ENCODE peak calls at places on chromosomes 16 and 17, in six cellular contexts. S, D, E, Y, F and O are unnamed samples.

GRCh38 chr16:68311316-68311620 is 449 bp downstream of the PRMT7 start:
- DNase-seq in E (no peak), F (no peak), S (peak; percentile 49), Y (no peak), D (peak; percentile 67), O (no peak)

GRCh38 chr17:28925912-28926365 is 23.1 kb upstream of the DHRS13 start:
- DNase-seq in D (peak; percentile 90), S (peak; percentile 60), E (no peak), Y (no peak), F (peak; percentile 95), O (no peak)

GRCh38 chr16:60107920-60108319 is 1373.8 kb upstream of the GOT2 start:
- DNase-seq in F (no peak), Y (no peak), E (no peak), D (no peak), S (no peak), O (no peak)

GRCh38 chr17:72390675-72391501 is 270.1 kb downstream of the SOX9 start:
- DNase-seq in S (no peak), E (no peak), D (peak; percentile 71), Y (no peak), F (peak; percentile 86), O (no peak)

GRCh38 chr16:81204794-81205680 is 33.5 kb upstream of the BCO1 start:
- DNase-seq in S (no peak), E (peak; percentile 59), D (peak; percentile 71), F (peak; percentile 36), Y (no peak), O (no peak)

GRCh38 chr16:10889880-10890279 is 12.9 kb downstream of the CIITA start:
- DNase-seq in D (no peak), Y (no peak), F (no peak), E (no peak), S (no peak), O (no peak)

GRCh38 chr17:82127704-82128103 is 29.7 kb upstream of the FASN start:
- DNase-seq in F (no peak), Y (no peak), S (no peak), D (no peak), E (no peak), O (no peak)

GRCh38 chr17:8186787-8187516 is 3.0 kb downstream of the BORCS6 start:
- DNase-seq in S (peak; percentile 72), D (peak; percentile 94), E (peak; percentile 94), Y (peak; percentile 90), F (peak; percentile 95), O (peak; percentile 92)

GRCh38 chr17:75549246-75550138 is 24.0 kb downstream of the LLGL2 start:
- DNase-seq in F (peak; percentile 71), S (no peak), E (peak; percentile 63), D (no peak), Y (no peak), O (peak; percentile 94)

GRCh38 chr16:89216315-89217137 is 977 bp upstream of the ZNF778 start:
- DNase-seq in F (peak; percentile 69), S (peak; percentile 75), D (peak; percentile 90), Y (peak; percentile 80), E (peak; percentile 73), O (peak; percentile 88)

DNA sequence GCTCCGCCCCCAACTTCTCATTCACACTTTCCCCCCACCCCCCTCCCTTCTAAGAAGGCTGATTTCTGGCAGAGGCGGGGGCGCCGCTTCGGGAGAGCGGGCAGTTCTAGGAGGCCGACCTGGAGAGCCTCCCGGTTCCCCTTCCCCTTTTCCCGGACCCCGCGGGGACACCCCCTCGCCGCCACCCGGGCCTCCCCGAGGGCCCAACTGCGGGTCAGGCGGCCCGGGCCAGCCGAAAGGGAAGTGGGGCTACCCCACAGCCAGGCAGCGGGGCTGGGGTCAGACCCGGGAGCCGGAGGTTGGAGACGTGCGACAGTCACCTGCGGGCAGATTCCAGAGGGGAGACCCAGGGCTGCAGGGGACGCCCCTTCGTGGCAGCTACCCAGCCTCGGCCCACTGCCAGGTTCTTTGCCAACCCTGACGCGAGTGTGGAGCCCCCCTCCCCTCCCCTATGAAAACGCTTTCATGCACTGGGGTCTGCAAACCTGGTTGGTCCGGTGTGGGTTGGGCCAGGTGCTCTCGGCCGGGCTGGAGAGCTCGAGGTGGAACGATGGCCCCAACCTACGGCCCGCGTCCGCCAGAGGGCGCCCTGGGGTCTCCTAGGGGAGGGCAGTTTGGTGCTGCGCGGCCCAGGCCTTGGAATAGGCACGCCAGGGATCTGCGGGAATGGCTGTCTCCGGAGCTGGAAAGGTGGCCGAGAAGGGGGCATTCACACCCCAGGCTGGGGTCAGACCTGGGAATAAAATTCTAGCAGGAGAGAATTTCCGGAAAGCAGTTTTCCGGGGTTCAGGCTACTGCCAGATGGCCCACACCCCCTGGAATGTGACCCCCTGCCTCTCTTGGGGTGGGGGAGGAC is 722 bp upstream of the SOCS3 start:
- DNase-seq in Y (peak; percentile 97), E (peak; percentile 85), D (peak; percentile 92), F (peak; percentile 81), S (peak; percentile 78), O (peak; percentile 98)
- H3K27me3 ChIP-seq in Y (no peaks in the 10 kb centered on the region), E (no peaks in the 10 kb centered on the region), D (no peaks in the 10 kb centered on the region), F (no peaks in the 10 kb centered on the region), S (peaks cover 4% of the 10 kb centered on the region), O (no peaks in the 10 kb centered on the region)

GRCh38 chr17:73569758-73570319 is 74.4 kb downstream of the SDK2 start:
- DNase-seq in S (no peak), D (no peak), F (no peak), Y (no peak), E (no peak), O (no peak)

GRCh38 chr17:73568934-73569333 is 75.3 kb downstream of the SDK2 start:
- DNase-seq in E (no peak), D (no peak), F (no peak), S (no peak), Y (no peak), O (no peak)

GRCh38 chr17:73564856-73565255 is 79.4 kb downstream of the SDK2 start:
- DNase-seq in E (no peak), F (no peak), S (no peak), D (no peak), Y (no peak), O (no peak)

GRCh38 chr17:73562896-73563295 is 81.3 kb downstream of the SDK2 start:
- DNase-seq in E (no peak), D (peak; percentile 51), S (no peak), F (peak; percentile 36), Y (no peak), O (no peak)

DNA sequence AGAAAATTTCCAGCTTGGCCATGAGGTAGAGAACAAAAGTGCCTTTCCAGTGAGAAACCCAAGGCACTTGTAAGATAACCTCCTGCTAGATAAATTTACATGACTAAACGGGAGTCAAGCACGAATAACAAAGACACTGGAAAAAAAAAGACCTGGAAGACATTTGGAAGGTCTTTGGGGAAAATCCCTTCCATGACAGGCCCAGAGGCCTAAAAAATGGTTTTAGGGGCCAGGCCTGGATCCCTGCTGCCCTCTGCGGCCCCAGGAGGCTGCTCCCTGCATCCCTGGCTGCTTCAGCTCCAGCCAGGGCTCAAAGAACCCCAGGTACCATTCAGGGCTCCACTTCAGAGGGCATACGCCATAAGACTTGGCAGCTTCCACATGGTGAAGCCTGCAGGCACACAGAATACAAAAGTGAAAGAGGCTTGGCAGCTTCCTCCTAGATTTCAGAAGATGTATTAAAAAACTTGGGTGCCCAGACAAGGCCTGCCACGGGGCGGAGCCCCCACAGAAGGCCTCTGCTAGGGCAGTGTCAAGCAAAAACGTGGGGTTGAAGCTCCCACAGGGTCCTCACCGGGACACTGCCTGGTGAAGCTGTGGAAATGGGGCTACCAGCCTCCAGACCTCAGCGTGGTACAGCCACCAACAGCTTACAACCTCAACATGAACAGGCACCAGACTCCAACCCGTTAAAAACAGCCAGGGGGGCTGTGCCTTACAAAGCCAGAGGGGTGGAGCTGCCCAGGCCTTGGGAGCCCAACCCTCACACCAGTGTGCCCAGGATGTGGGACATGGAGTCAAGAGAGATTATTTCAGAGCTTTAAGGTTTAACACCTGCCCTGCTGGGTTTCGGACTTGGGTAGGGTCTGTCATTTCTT is 77.1 kb downstream of the SDK2 start:
- DNase-seq in S (no peak), E (no peak), D (no peak), F (no peak), Y (no peak), O (no peak)
- H3K27ac ChIP-seq in S (peak overlapping the region; percentile 61), E (no peak overlapping the region), D (no peak overlapping the region), F (no peak overlapping the region), Y (no peak overlapping the region), O (no peak overlapping the region)

GRCh38 chr17:41163828-41164227 is 3.3 kb upstream of the KRTAP4-4 start:
- DNase-seq in Y (no peak), F (no peak), S (no peak), D (peak; percentile 9), E (no peak), O (no peak)

GRCh38 chr17:41160648-41161047 is at the start of gene KRTAP4-4:
- DNase-seq in D (no peak), S (no peak), F (no peak), E (no peak), Y (no peak), O (no peak)
- H3K27me3 ChIP-seq in D (no peaks in the 10 kb centered on the region), S (peaks cover 23% of the 10 kb centered on the region), F (no peaks in the 10 kb centered on the region), E (no peaks in the 10 kb centered on the region), Y (no peaks in the 10 kb centered on the region), O (peaks cover 7% of the 10 kb centered on the region)

DNA sequence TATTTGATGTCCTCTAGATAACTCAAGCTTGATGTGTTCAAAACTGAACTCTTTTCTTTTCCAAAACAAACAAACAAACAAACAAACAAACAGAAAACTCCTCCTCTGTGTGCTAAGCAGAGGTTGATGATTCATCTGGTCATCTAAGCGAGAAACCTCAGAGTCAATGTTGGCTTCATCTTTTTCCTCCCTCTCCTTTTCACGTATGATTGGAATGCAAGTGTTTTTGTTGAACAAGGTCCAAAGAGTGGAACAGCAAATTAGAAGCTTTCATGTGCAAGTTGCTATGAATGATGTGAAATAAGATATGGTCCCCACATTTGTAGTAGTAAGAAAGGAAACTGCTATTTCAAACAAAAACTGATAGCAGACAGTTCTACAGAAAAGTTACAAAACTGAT is 52.5 kb downstream of the TBX4 start:
- DNase-seq in S (no peak), E (no peak), Y (no peak), D (peak; percentile 75), F (peak; percentile 57), O (no peak)
- H3K27ac ChIP-seq in S (no peak overlapping the region), E (peak overlapping the region; percentile 69), Y (no peak overlapping the region), D (no peak overlapping the region), F (no peak overlapping the region), O (no peak overlapping the region)

DNA sequence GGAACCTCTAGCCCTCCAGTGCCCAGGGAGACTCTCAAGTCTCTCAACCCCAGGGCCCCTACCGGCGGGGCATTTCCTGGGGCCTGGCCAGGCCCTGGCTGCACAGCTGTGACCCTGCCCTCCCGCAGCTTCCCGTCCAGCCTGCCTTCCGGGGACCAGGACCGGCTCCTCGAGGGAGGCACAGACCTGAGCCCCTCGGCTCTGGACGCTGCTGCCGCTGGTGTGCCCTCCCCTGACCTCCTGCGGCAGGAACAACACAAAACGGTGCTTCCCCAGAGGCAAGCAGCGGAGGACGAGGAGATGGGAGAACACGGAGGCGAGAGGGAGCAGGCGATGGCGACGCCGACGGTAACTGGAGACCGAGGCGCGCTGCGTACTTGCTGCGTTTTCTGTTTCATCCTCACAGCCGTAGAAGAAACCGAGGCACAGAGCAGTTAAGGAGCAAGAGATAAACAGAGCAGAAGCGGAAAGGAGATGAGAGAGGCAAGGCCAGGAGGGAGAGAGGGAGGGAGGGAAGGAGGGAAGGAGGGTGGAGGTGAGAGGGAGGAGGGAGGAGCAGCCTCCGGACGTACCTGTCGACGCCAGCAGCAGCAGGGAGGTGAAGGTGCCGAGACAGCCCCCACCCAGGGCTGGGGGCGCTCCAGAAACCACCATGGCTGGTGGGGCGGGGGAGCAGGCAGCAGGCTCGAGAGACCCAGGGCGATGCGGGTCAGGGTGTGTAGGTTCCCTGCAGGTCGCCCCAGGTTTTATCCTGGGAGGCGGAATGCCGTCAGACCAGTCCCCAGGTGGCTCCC is at the start of gene PRSS22:
- DNase-seq in D (peak; percentile 25), E (no peak), Y (no peak), F (peak; percentile 72), S (no peak), O (peak; percentile 87)
- H3K27me3 ChIP-seq in D (no peaks in the 10 kb centered on the region), E (no peaks in the 10 kb centered on the region), Y (no peaks in the 10 kb centered on the region), F (no peaks in the 10 kb centered on the region), S (no peaks in the 10 kb centered on the region), O (peaks cover 31% of the 10 kb centered on the region)

GRCh38 chr16:4949986-4950385 is 8.1 kb upstream of the SEC14L5 start:
- DNase-seq in E (no peak), Y (no peak), F (no peak), S (no peak), D (no peak), O (no peak)
- H3K27ac ChIP-seq in E (no peak overlapping the region), Y (no peak overlapping the region), F (no peak overlapping the region), S (no peak overlapping the region), D (no peak overlapping the region), O (no peak overlapping the region)